ENCODE peak calls at places on chromosomes 6 and 20, in five cellular contexts. U, N, G, X and P are unnamed samples. For H3K27me3, the result is how much of the 10 kb centered on the place peaks cover.

GRCh38 chr6:149906405-149906804 is 8.5 kb upstream of the RAET1E start:
- DNase-seq in U (no peak), N (no peak), G (no peak), X (no peak), P (no peak)

GRCh38 chr20:6819599-6819998 is 52.1 kb downstream of the BMP2 start:
- DNase-seq in U (no peak), N (no peak), G (no peak), X (no peak), P (no peak)

GRCh38 chr6:32152414-32153251 is 894 bp upstream of the PRRT1 start:
- DNase-seq in U (no peak), N (no peak), G (peak), X (no peak), P (no peak)

GRCh38 chr6:72530152-72530551 is 91.7 kb upstream of the KCNQ5 start:
- DNase-seq in U (no peak), N (no peak), G (no peak), X (no peak), P (no peak)

GRCh38 chr6:84411060-84411629 is 183.7 kb upstream of the CEP162 start:
- DNase-seq in U (no peak), N (no peak), G (peak), X (no peak), P (no peak)

GRCh38 chr6:34585512-34586045 is 29.4 kb upstream of the SPDEF start:
- DNase-seq in U (no peak), N (no peak), G (peak), X (no peak), P (no peak)

GRCh38 chr6:6881438-6882267 is 226.1 kb upstream of the RREB1 start:
- DNase-seq in U (no peak), N (no peak), G (no peak), X (no peak), P (no peak)

GRCh38 chr6:2970034-2970685 is 1.2 kb downstream of the SERPINB6 start:
- DNase-seq in U (no peak), N (no peak), G (no peak), X (no peak), P (no peak)

GRCh38 chr6:26258199-26258977 is 106.6 kb upstream of the BTN3A2 start:
- DNase-seq in U (no peak), N (no peak), G (no peak), X (no peak), P (no peak)

GRCh38 chr6:127641905-127642304 is 64.9 kb downstream of the C6orf58 start:
- DNase-seq in U (no peak), N (no peak), G (peak), X (no peak), P (no peak)

GRCh38 chr20:16708590-16708989 is 21.2 kb upstream of the SNRPB2 start:
- DNase-seq in U (no peak), N (no peak), G (no peak), X (peak), P (no peak)

GRCh38 chr6:32483968-32484613 is 44.4 kb downstream of the HLA-DRA start:
- DNase-seq in U (peak), N (no peak), G (no peak), X (no peak), P (no peak)

GRCh38 chr20:32319100-32319499 is 39.0 kb upstream of the ASXL1 start:
- DNase-seq in U (no peak), N (no peak), G (no peak), X (no peak), P (no peak)

GRCh38 chr6:106761160-106761559 is 131.8 kb downstream of the QRSL1 start:
- DNase-seq in U (no peak), N (no peak), G (no peak), X (no peak), P (no peak)

GRCh38 chr6:26311012-26311384 is 54.0 kb upstream of the BTN3A2 start:
- DNase-seq in U (no peak), N (no peak), G (peak), X (peak), P (no peak)

GRCh38 chr6:140729521-140729920 is 1355.1 kb upstream of the CITED2 start:
- DNase-seq in U (no peak), N (no peak), G (no peak), X (no peak), P (no peak)

GRCh38 chr6:135739288-135739687 is 112.2 kb upstream of the PDE7B start:
- DNase-seq in U (no peak), N (no peak), G (peak), X (no peak), P (no peak)

GRCh38 chr6:23728707-23729106 is 397.3 kb upstream of the NRSN1 start:
- DNase-seq in U (no peak), N (no peak), G (no peak), X (no peak), P (no peak)

GRCh38 chr6:73523434-73524123 is 2.7 kb upstream of the EEF1A1 start:
- DNase-seq in U (peak), N (peak), G (no peak), X (peak), P (peak)

GRCh38 chr6:13181398-13181797 is 146.9 kb downstream of the TBC1D7 start:
- DNase-seq in U (no peak), N (no peak), G (no peak), X (no peak), P (no peak)

GRCh38 chr6:167974644-167975344 is 22.7 kb upstream of the KIF25 start:
- DNase-seq in U (no peak), N (no peak), G (peak), X (no peak), P (no peak)

GRCh38 chr6:41439524-41440418 is 104.4 kb downstream of the NCR2 start:
- DNase-seq in U (peak), N (no peak), G (no peak), X (no peak), P (no peak)

GRCh38 chr6:157800420-157801237 is 22.4 kb upstream of the SNX9 start:
- DNase-seq in U (no peak), N (no peak), G (peak), X (no peak), P (no peak)

GRCh38 chr6:111861321-111861938 is 11.8 kb downstream of the FYN start:
- DNase-seq in U (no peak), N (no peak), G (no peak), X (no peak), P (no peak)

GRCh38 chr6:28208180-28208659 is 16.9 kb upstream of the ZSCAN9 start:
- DNase-seq in U (no peak), N (no peak), G (no peak), X (no peak), P (no peak)

GRCh38 chr20:44069203-44069931 is 117.6 kb downstream of the JPH2 start:
- DNase-seq in U (no peak), N (no peak), G (no peak), X (peak), P (no peak)

GRCh38 chr20:47502271-47502730 is 614 bp downstream of the NCOA3 start:
- DNase-seq in U (peak), N (no peak), G (no peak), X (no peak), P (peak)

GRCh38 chr6:15336905-15337583 is 91.2 kb downstream of the JARID2 start:
- DNase-seq in U (no peak), N (no peak), G (no peak), X (no peak), P (no peak)

GRCh38 chr6:122778961-122779671 is 400 bp upstream of the FABP7 start:
- DNase-seq in U (no peak), N (no peak), G (no peak), X (no peak), P (no peak)

GRCh38 chr20:44572551-44573500 is 9.6 kb upstream of the PKIG start:
- DNase-seq in U (no peak), N (no peak), G (peak), X (no peak), P (no peak)

GRCh38 chr6:37994238-37994637 is 174.7 kb downstream of the ZFAND3 start:
- DNase-seq in U (no peak), N (no peak), G (peak), X (no peak), P (no peak)

GRCh38 chr20:48831702-48832422 is 4.1 kb upstream of the PREX1 start:
- DNase-seq in U (no peak), N (no peak), G (no peak), X (no peak), P (peak)

GRCh38 chr6:75893058-75893775 is 144.2 kb downstream of the MYO6 start:
- DNase-seq in U (no peak), N (no peak), G (peak), X (peak), P (no peak)

GRCh38 chr6:108714012-108714773 is 134.0 kb upstream of the ARMC2 start:
- DNase-seq in U (no peak), N (no peak), G (peak), X (peak), P (peak)

GRCh38 chr6:25050356-25050755 is 114.6 kb upstream of the RIPOR2 start:
- DNase-seq in U (no peak), N (no peak), G (peak), X (no peak), P (no peak)

GRCh38 chr6:137286368-137286767 is 67.2 kb upstream of the IFNGR1 start:
- DNase-seq in U (no peak), N (no peak), G (no peak), X (no peak), P (no peak)

GRCh38 chr6:137291441-137291840 is 72.3 kb upstream of the IFNGR1 start:
- DNase-seq in U (peak), N (no peak), G (peak), X (no peak), P (no peak)

GRCh38 chr6:137286926-137287325 is 67.7 kb upstream of the IFNGR1 start:
- DNase-seq in U (no peak), N (no peak), G (no peak), X (no peak), P (no peak)

DNA sequence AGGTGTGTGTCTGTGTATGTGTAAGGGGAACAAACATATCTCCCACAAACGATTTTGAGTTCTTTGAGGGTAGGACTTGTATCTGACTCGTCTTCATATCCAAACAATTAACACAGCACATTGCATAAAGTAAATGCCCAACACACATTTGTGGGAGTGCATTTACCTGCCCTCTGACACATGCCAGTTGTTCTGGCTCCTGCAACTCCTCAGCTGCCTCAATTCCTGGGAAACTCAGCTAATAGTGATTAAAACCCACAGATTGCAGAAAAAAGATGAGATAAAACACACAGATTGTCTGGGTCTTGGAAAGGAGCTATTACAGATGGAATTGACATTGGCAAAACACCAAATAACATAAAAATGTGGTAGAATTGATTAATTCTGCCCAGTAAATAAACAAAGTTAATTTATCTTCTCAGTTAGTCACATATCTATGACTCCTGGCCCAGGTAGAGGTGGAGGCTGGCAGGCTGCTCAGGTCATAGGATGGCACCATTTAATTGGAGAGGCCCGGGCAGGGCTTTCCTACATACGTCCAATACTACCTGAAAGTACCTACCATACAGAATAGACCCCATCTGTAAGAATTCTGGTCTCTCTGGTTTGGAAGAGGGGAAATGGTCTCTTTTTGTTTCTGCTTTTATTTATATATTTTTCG is 71.5 kb upstream of the IFNGR1 start:
- DNase-seq in U (no peak), N (no peak), G (no peak), X (no peak), P (no peak)
- H3K27ac ChIP-seq in U (no peak), N (no peak), G (no peak), X (no peak), P (no peak)

DNA sequence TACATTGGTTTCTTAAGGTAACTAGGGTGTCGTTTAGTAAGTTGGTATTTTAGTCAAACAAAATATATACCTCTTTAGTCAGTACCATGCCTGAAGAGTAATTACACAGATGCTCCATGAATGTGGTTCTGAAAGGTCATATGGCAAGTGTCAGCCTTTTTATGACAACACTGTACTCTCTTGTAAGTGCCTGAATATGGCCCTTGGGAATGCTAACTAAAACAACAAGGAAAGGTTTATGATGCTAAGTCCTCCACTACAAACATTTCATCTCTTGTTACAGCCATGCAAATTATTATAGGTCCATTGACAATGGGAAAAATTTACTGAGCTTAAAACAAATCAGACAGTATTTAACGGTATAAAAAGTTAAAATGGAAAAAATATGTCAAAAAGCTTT is 39.0 kb upstream of the SUPT3H start:
- DNase-seq in U (no peak), N (no peak), G (no peak), X (no peak), P (no peak)
- H3K27me3 ChIP-seq in U (under half), N (under half), G (under half), X (under half), P (under half)

GRCh38 chr6:56521454-56521853 is 121.2 kb downstream of the DST start:
- DNase-seq in U (no peak), N (no peak), G (no peak), X (no peak), P (no peak)

GRCh38 chr6:56518995-56519767 is 123.5 kb downstream of the DST start:
- DNase-seq in U (no peak), N (no peak), G (no peak), X (no peak), P (no peak)

GRCh38 chr6:56520218-56520617 is 122.5 kb downstream of the DST start:
- DNase-seq in U (no peak), N (no peak), G (peak), X (no peak), P (no peak)

GRCh38 chr6:56522871-56523270 is 119.8 kb downstream of the DST start:
- DNase-seq in U (no peak), N (no peak), G (no peak), X (no peak), P (no peak)

GRCh38 chr6:56521988-56522387 is 120.7 kb downstream of the DST start:
- DNase-seq in U (no peak), N (no peak), G (no peak), X (no peak), P (no peak)
- H3K27ac ChIP-seq in U (no peak), N (peak), G (no peak), X (no peak), P (no peak)

GRCh38 chr6:1391692-1392309 is 2.4 kb downstream of the FOXF2 start:
- DNase-seq in U (no peak), N (no peak), G (no peak), X (no peak), P (no peak)

GRCh38 chr6:1388927-1389790 is at the start of gene FOXF2:
- DNase-seq in U (no peak), N (no peak), G (no peak), X (no peak), P (no peak)

GRCh38 chr6:1390805-1391511 is 1.6 kb downstream of the FOXF2 start:
- DNase-seq in U (no peak), N (no peak), G (no peak), X (no peak), P (no peak)

GRCh38 chr6:1389791-1390070 is 355 bp downstream of the FOXF2 start:
- DNase-seq in U (no peak), N (no peak), G (no peak), X (no peak), P (no peak)

GRCh38 chr6:1390071-1390804 is 862 bp downstream of the FOXF2 start:
- DNase-seq in U (no peak), N (no peak), G (no peak), X (no peak), P (no peak)
- H3K27me3 ChIP-seq in U (half or more), N (under half), G (half or more), X (under half), P (under half)

GRCh38 chr6:49050606-49051005 is 412.4 kb downstream of the MMUT start:
- DNase-seq in U (no peak), N (no peak), G (no peak), X (no peak), P (no peak)
- H3K27ac ChIP-seq in U (no peak), N (no peak), G (no peak), X (no peak), P (no peak)

DNA sequence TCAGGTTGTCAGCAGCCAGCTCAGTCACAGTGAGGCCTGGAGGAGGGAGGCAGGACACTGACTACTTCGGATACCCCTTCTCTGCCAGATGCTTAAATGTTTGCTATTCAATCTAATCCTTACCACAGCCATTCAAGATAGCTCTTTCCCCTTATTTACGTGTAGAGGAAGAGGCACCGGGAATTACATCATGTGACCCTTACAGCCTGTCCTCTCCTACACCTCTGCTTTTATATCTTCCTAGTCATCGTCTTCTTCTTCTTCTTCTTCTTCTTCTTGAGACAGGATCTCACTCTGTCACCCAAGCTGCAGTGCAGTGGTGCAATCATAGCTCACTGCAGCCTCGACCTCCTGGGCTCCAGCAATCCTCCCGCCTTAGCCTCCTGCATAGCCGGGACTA is 148.1 kb upstream of the NEDD9 start:
- DNase-seq in U (no peak), N (no peak), G (no peak), X (no peak), P (no peak)
- H3K27me3 ChIP-seq in U (under half), N (under half), G (under half), X (under half), P (under half)

DNA sequence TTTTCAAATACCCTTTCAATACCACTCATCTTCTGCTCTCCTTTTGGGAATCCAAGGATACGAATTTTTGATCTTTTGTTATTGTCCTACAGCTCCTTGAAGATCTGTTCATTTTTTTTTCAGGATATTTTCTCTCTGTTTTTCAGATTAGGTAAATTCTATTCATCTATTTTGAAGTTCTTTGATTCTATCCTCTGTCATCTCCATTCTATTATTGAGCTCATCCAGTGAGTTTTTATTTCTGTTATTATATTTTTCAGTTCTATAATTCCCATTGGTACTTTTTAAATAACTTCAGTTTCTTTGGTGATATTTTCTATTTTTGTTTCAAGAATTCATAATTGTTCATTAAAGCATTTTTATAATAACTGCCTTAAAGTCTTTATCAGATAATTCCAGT is 14.7 kb upstream of the ADTRP start:
- DNase-seq in U (no peak), N (no peak), G (no peak), X (no peak), P (no peak)
- H3K27ac ChIP-seq in U (no peak), N (no peak), G (no peak), X (no peak), P (no peak)

DNA sequence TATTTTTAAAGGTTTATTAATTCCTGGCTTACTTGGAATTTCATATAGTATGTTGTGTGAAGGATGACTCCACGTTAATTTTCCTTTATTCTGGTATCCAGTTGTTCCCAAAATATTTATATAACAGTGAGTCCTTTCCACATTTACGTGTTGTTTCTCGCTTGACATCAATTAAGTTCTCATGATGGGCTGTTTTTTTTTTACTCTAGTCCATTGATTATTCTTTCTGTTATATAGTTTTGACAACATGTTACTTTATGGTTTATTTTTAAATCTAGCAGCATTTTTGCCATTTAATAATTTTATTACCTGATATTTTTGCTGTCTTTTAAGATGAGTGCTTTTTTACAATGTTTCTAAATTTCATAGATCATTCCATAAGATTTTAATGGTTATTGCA is 6.7 kb downstream of the TRIM40 start:
- DNase-seq in U (no peak), N (no peak), G (no peak), X (no peak), P (no peak)
- H3K27me3 ChIP-seq in U (under half), N (under half), G (under half), X (under half), P (under half)